ENCODE peak calls at places on chromosomes 5 and 9, in nine cellular contexts. One of them, this sample, is unnamed.
A peak's percentile ranks its signal among the peaks of the same experiment; 100 is the strongest.

GRCh38 chr5:127705120-127705892 is 2.1 kb downstream of the CCDC192 start:
- DNase-seq in tibial nerve: no peak
- DNase-seq in RPMI7951: peak; percentile 33
- DNase-seq in HTR-8/SVneo: no peak
- DNase-seq in AG04449: no peak
- DNase-seq in CD8-positive, alpha-beta T cell: no peak
- DNase-seq in Calu3: peak; percentile 30
- DNase-seq in ovary: no peak
- DNase-seq in T-helper 2 cell: no peak
- DNase-seq in this sample: peak; percentile 77

GRCh38 chr9:124381073-124381945 is 33.9 kb downstream of the PSMB7 start:
- DNase-seq in AG04449: no peak
- DNase-seq in ovary: no peak
- DNase-seq in T-helper 2 cell: no peak
- DNase-seq in tibial nerve: no peak
- DNase-seq in RPMI7951: peak; percentile 61
- DNase-seq in CD8-positive, alpha-beta T cell: no peak
- DNase-seq in Calu3: no peak
- DNase-seq in HTR-8/SVneo: no peak
- DNase-seq in this sample: no peak

GRCh38 chr9:15711531-15712295 is 158.9 kb downstream of the CCDC171 start:
- DNase-seq in CD8-positive, alpha-beta T cell: no peak
- DNase-seq in Calu3: no peak
- DNase-seq in RPMI7951: no peak
- DNase-seq in tibial nerve: no peak
- DNase-seq in ovary: no peak
- DNase-seq in T-helper 2 cell: no peak
- DNase-seq in AG04449: no peak
- DNase-seq in HTR-8/SVneo: no peak
- DNase-seq in this sample: no peak

GRCh38 chr9:126693428-126693931 is 79.8 kb downstream of the LMX1B start:
- DNase-seq in T-helper 2 cell: no peak
- DNase-seq in RPMI7951: no peak
- DNase-seq in ovary: no peak
- DNase-seq in tibial nerve: no peak
- DNase-seq in HTR-8/SVneo: no peak
- DNase-seq in CD8-positive, alpha-beta T cell: no peak
- DNase-seq in Calu3: no peak
- DNase-seq in AG04449: no peak
- DNase-seq in this sample: no peak

GRCh38 chr9:124770359-124771020 is 621 bp downstream of the NR6A1 start:
- DNase-seq in T-helper 2 cell: no peak
- DNase-seq in ovary: peak; percentile 60
- DNase-seq in RPMI7951: no peak
- DNase-seq in tibial nerve: no peak
- DNase-seq in Calu3: peak; percentile 39
- DNase-seq in AG04449: no peak
- DNase-seq in CD8-positive, alpha-beta T cell: no peak
- DNase-seq in HTR-8/SVneo: no peak
- DNase-seq in this sample: no peak

GRCh38 chr5:42919600-42919999 is 107.9 kb upstream of the SELENOP start:
- DNase-seq in AG04449: no peak
- DNase-seq in T-helper 2 cell: no peak
- DNase-seq in CD8-positive, alpha-beta T cell: no peak
- DNase-seq in Calu3: no peak
- DNase-seq in RPMI7951: no peak
- DNase-seq in ovary: no peak
- DNase-seq in HTR-8/SVneo: peak; percentile 31
- DNase-seq in tibial nerve: no peak
- DNase-seq in this sample: no peak

GRCh38 chr5:218457-219289 is 553 bp downstream of the SDHA start:
- DNase-seq in T-helper 2 cell: no peak
- DNase-seq in tibial nerve: no peak
- DNase-seq in RPMI7951: peak; percentile 38
- DNase-seq in Calu3: peak; percentile 38
- DNase-seq in HTR-8/SVneo: no peak
- DNase-seq in CD8-positive, alpha-beta T cell: no peak
- DNase-seq in ovary: peak; percentile 46
- DNase-seq in AG04449: no peak
- DNase-seq in this sample: no peak

GRCh38 chr5:109161914-109162683 is 247.7 kb downstream of the PJA2 start:
- DNase-seq in tibial nerve: no peak
- DNase-seq in HTR-8/SVneo: no peak
- DNase-seq in AG04449: no peak
- DNase-seq in ovary: no peak
- DNase-seq in RPMI7951: no peak
- DNase-seq in T-helper 2 cell: no peak
- DNase-seq in Calu3: no peak
- DNase-seq in CD8-positive, alpha-beta T cell: no peak
- DNase-seq in this sample: peak; percentile 32

GRCh38 chr9:18605763-18606162 is 131.8 kb downstream of the ADAMTSL1 start:
- DNase-seq in HTR-8/SVneo: no peak
- DNase-seq in CD8-positive, alpha-beta T cell: no peak
- DNase-seq in ovary: peak; percentile 30
- DNase-seq in AG04449: no peak
- DNase-seq in RPMI7951: peak; percentile 56
- DNase-seq in tibial nerve: peak; percentile 30
- DNase-seq in T-helper 2 cell: no peak
- DNase-seq in Calu3: no peak
- DNase-seq in this sample: no peak

GRCh38 chr5:135706474-135706873 is 127.7 kb upstream of the CXCL14 start:
- DNase-seq in CD8-positive, alpha-beta T cell: no peak
- DNase-seq in tibial nerve: no peak
- DNase-seq in AG04449: no peak
- DNase-seq in T-helper 2 cell: no peak
- DNase-seq in HTR-8/SVneo: no peak
- DNase-seq in Calu3: no peak
- DNase-seq in RPMI7951: no peak
- DNase-seq in ovary: no peak
- DNase-seq in this sample: no peak

GRCh38 chr9:33453999-33454660 is 6.7 kb upstream of the AQP3 start:
- DNase-seq in ovary: no peak
- DNase-seq in T-helper 2 cell: no peak
- DNase-seq in RPMI7951: no peak
- DNase-seq in tibial nerve: no peak
- DNase-seq in CD8-positive, alpha-beta T cell: peak; percentile 14
- DNase-seq in HTR-8/SVneo: no peak
- DNase-seq in Calu3: no peak
- DNase-seq in AG04449: no peak
- DNase-seq in this sample: no peak

GRCh38 chr5:154273963-154274827 is 83.7 kb downstream of the GALNT10 start:
- DNase-seq in Calu3: no peak
- DNase-seq in ovary: no peak
- DNase-seq in HTR-8/SVneo: no peak
- DNase-seq in AG04449: no peak
- DNase-seq in tibial nerve: no peak
- DNase-seq in RPMI7951: no peak
- DNase-seq in T-helper 2 cell: no peak
- DNase-seq in CD8-positive, alpha-beta T cell: no peak
- DNase-seq in this sample: no peak

GRCh38 chr9:106405871-106406435 is 457.0 kb upstream of the ZNF462 start:
- DNase-seq in RPMI7951: no peak
- DNase-seq in ovary: no peak
- DNase-seq in Calu3: no peak
- DNase-seq in HTR-8/SVneo: no peak
- DNase-seq in T-helper 2 cell: no peak
- DNase-seq in CD8-positive, alpha-beta T cell: no peak
- DNase-seq in AG04449: no peak
- DNase-seq in tibial nerve: no peak
- DNase-seq in this sample: no peak